ENCODE peak calls at places on chromosome 13, in four cellular contexts. U, B, D and M are unnamed samples. For H3K9me1, the result is how much of the 10 kb centered on the place peaks cover.

GRCh38 chr13:97749174-97749573 is 204.3 kb upstream of the IPO5 start:
- DNase-seq in D (no peak), U (peak), B (peak), M (no peak)

GRCh38 chr13:73440296-73440895 is 381.6 kb downstream of the KLF5 start:
- DNase-seq in D (no peak), B (no peak), U (no peak), M (no peak)

GRCh38 chr13:27367570-27367969 is 56.8 kb upstream of the GTF3A start:
- DNase-seq in D (no peak), B (no peak), U (no peak), M (no peak)

GRCh38 chr13:30331331-30331771 is 24.0 kb upstream of the KATNAL1 start:
- DNase-seq in B (no peak), U (no peak), D (no peak), M (no peak)

GRCh38 chr13:98232456-98232855 is 55.4 kb upstream of the RNF113B start:
- DNase-seq in U (no peak), D (no peak), B (peak), M (no peak)

GRCh38 chr13:62320129-62320724 is 904.6 kb upstream of the PCDH20 start:
- DNase-seq in B (peak), U (peak), D (no peak), M (no peak)

GRCh38 chr13:109345433-109345941 is 440.9 kb downstream of the IRS2 start:
- DNase-seq in B (peak), D (no peak), U (peak), M (peak)

GRCh38 chr13:68190826-68191225 is 960.7 kb upstream of the PCDH9 start:
- DNase-seq in D (no peak), B (no peak), U (no peak), M (peak)

GRCh38 chr13:39773833-39774232 is 118.4 kb downstream of the COG6 start:
- DNase-seq in D (no peak), B (peak), U (peak), M (no peak)

GRCh38 chr13:50678464-50679162 is 164.9 kb downstream of the DLEU7 start:
- DNase-seq in D (no peak), U (no peak), B (peak), M (no peak)

GRCh38 chr13:50286376-50286775 is 271.1 kb downstream of the KCNRG start:
- DNase-seq in U (no peak), D (no peak), B (no peak), M (no peak)

GRCh38 chr13:47519626-47520025 is 481.4 kb downstream of the SUCLA2 start:
- DNase-seq in B (no peak), U (no peak), D (no peak), M (no peak)

GRCh38 chr13:102402292-102402691 is 444 bp upstream of the FGF14 start:
- DNase-seq in U (no peak), B (peak), D (no peak), M (no peak)

GRCh38 chr13:25752957-25753540 is 298.8 kb downstream of the SHISA2 start:
- DNase-seq in B (peak), U (peak), D (no peak), M (no peak)

GRCh38 chr13:110911880-110912279 is 3.0 kb downstream of the ANKRD10 start:
- DNase-seq in U (no peak), D (no peak), B (peak), M (peak)

GRCh38 chr13:51861728-51862300 is at the start of gene CCDC70:
- DNase-seq in U (peak), D (peak), B (peak), M (no peak)

GRCh38 chr13:27374126-27374613 is 50.2 kb upstream of the GTF3A start:
- DNase-seq in U (no peak), B (no peak), D (no peak), M (no peak)

GRCh38 chr13:37618554-37618953 is 20.0 kb upstream of the POSTN start:
- DNase-seq in U (peak), B (peak), D (no peak), M (no peak)

GRCh38 chr13:94813920-94814500 is 101.7 kb upstream of the SOX21 start:
- DNase-seq in B (no peak), D (no peak), U (no peak), M (no peak)

GRCh38 chr13:83549671-83550070 is 332.6 kb downstream of the SLITRK1 start:
- DNase-seq in U (no peak), B (no peak), D (no peak), M (no peak)

GRCh38 chr13:36706755-36707154 is 32.9 kb downstream of the SERTM1 start:
- DNase-seq in D (no peak), B (peak), U (no peak), M (no peak)

GRCh38 chr13:84843368-84843767 is 955.9 kb downstream of the SLITRK6 start:
- DNase-seq in U (no peak), B (no peak), D (no peak), M (no peak)

GRCh38 chr13:31409678-31410356 is 210.0 kb downstream of the B3GLCT start:
- DNase-seq in B (no peak), U (no peak), D (no peak), M (no peak)

GRCh38 chr13:30486230-30487074 is 20.7 kb upstream of the HMGB1 start:
- DNase-seq in D (no peak), B (no peak), U (no peak), M (no peak)

GRCh38 chr13:97391201-97391600 is 42.8 kb upstream of the RAP2A start:
- DNase-seq in U (no peak), B (peak), D (no peak), M (no peak)

GRCh38 chr13:73599232-73600128 is 534.7 kb downstream of the KLF12 start:
- DNase-seq in B (no peak), U (no peak), D (no peak), M (no peak)

GRCh38 chr13:68375004-68375403 is 1144.9 kb upstream of the PCDH9 start:
- DNase-seq in U (no peak), D (no peak), B (no peak), M (no peak)

GRCh38 chr13:73158851-73159250 is 100.0 kb downstream of the KLF5 start:
- DNase-seq in U (peak), B (peak), D (no peak), M (peak)

GRCh38 chr13:112722433-112723250 is 32.8 kb downstream of the ATP11A start:
- DNase-seq in D (peak), U (peak), B (peak), M (peak)

GRCh38 chr13:40271511-40271910 is 394.9 kb downstream of the FOXO1 start:
- DNase-seq in B (no peak), D (no peak), U (peak), M (no peak)

GRCh38 chr13:92573467-92574057 is 653.0 kb upstream of the GPC6 start:
- DNase-seq in D (peak), U (no peak), B (peak), M (no peak)

GRCh38 chr13:39273953-39274352 is 235.7 kb downstream of the NHLRC3 start:
- DNase-seq in U (peak), D (no peak), B (no peak), M (no peak)

GRCh38 chr13:91346848-91347211 is 657 bp upstream of the MIR17HG start:
- DNase-seq in U (peak), B (no peak), D (peak), M (no peak)

GRCh38 chr13:39600766-39601165 is 2.2 kb downstream of the LHFPL6 start:
- DNase-seq in B (no peak), D (no peak), U (no peak), M (no peak)

GRCh38 chr13:73497430-73497829 is 438.6 kb downstream of the KLF5 start:
- DNase-seq in B (no peak), D (no peak), U (no peak), M (peak)

GRCh38 chr13:49810464-49810824 is 18.0 kb upstream of the KPNA3 start:
- DNase-seq in B (no peak), U (no peak), D (no peak), M (no peak)

DNA sequence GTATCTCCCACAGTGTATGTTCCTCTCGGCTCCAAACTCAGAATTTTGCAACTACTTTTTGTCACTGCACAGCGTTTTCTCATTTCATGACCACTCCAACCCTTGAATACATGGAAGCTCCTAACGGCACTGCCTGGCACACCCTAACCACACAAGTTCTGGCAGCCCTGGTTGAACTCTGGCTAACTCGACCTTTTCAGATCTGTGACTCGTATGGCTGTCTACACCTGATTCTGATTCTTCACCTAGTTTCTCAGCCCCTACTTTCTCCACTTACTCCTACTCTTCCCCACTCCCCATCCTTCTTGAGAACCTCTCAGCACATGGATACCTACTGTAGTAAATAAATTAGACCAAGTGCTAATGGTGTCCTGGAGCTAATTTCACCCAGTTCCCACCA is 6.9 kb upstream of the POMP start:
- DNase-seq in D (no peak), U (no peak), B (no peak), M (no peak)
- H3K9me1 ChIP-seq in D (under half), U (under half), B (under half), M (under half)

GRCh38 chr13:59527500-59527899 is 636.2 kb downstream of the DIAPH3 start:
- DNase-seq in D (no peak), U (no peak), B (no peak), M (no peak)
- H3K9me1 ChIP-seq in D (under half), U (under half), B (under half), M (under half)

GRCh38 chr13:33228645-33229445 is 56.7 kb downstream of the STARD13 start:
- DNase-seq in D (peak), B (peak), U (peak), M (no peak)
- H3K9me1 ChIP-seq in D (under half), B (under half), U (under half), M (under half)

GRCh38 chr13:21119526-21119925 is 56.8 kb downstream of the SKA3 start:
- DNase-seq in U (no peak), B (no peak), D (no peak), M (no peak)
- H3K9me1 ChIP-seq in U (under half), B (under half), D (under half), M (under half)

DNA sequence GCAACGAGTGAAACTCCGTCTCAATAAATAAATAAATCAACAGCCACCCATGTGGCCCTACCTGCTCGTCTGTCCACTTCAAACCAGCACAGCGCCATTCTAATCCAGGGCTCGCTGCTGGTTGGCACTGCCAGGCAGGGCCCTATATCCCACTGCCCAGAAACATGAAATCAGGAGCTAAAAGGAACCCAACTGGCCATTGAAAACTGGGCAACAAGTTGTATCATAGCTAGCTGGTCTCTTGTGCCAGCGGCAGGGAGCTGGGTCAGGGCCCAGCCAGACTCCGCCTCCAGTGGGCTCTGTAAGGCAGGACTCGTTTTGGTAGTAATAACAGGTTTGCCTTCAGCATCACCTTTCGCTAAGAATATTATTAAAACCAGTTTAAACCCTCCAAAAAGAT is 39.3 kb downstream of the GGACT start:
- DNase-seq in U (no peak), D (no peak), B (no peak), M (no peak)
- H3K9me1 ChIP-seq in U (under half), D (under half), B (under half), M (under half)

GRCh38 chr13:33114146-33114545 is 97.9 kb downstream of the KL start:
- DNase-seq in D (no peak), U (no peak), B (peak), M (no peak)
- H3K9me1 ChIP-seq in D (under half), U (under half), B (under half), M (under half)

DNA sequence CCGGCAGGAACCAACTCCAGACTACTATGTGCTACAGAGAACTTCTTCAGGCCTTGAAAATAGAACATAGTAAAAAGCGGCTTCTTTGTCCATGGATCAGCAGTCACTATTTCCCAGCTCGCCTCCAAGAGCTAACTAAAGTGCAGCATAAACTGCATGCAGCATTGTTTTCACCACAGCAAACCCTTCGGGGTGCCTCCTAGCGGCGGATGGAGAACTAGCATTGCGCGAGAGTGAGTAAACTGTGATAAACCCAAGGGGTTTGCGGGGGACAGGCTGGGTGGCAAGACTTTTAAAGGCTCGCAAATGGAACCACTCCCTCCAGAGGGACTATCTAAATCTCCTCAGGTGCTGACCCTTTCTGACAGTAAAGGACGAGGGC is 21.6 kb upstream of the SGCG start:
- DNase-seq in D (peak), B (peak), U (peak), M (no peak)
- H3K9me1 ChIP-seq in D (under half), B (under half), U (under half), M (under half)

DNA sequence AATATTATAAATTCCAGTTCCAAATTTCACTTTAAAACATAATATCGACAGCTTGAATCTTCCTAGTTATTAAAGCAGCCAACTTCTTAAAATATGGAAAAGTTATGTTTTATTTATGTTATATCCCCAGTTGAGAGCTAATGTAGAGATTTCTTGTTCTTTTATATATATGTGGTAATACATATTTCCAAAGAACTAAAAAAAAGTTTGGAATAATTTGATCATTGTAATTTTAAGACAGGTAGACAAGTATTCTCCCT is 781 bp upstream of the TBC1D4 start:
- DNase-seq in B (no peak), D (no peak), U (no peak), M (no peak)
- H3K9me1 ChIP-seq in B (under half), D (under half), U (under half), M (under half)

GRCh38 chr13:44334751-44335150 is 38.9 kb upstream of the SERP2 start:
- DNase-seq in U (no peak), D (no peak), B (no peak), M (no peak)
- H3K9me1 ChIP-seq in U (under half), D (under half), B (under half), M (under half)